ENCODE peak calls at places on chromosomes 12 and 14, in four cellular contexts. O is GM12878, T is HepG2, X is K562. C is an unnamed sample.

GRCh38 chr12:10082057-10082874 is 16.5 kb downstream of the CLEC1A start:
- DNase-seq in X (no peak), O (no peak), T (no peak), C (no peak)

GRCh38 chr14:53619625-53620324 is 336.9 kb downstream of the BMP4 start:
- DNase-seq in T (no peak), X (no peak), O (no peak), C (peak)

GRCh38 chr12:46268349-46268616 is 560 bp downstream of the SLC38A1 start:
- DNase-seq in O (no peak), X (no peak), T (no peak), C (peak)

GRCh38 chr12:16198884-16199283 is 78.6 kb downstream of the SLC15A5 start:
- DNase-seq in X (no peak), T (no peak), O (peak), C (no peak)

GRCh38 chr12:32290411-32290810 is 108.9 kb upstream of the FGD4 start:
- DNase-seq in X (no peak), O (no peak), T (no peak), C (peak)

GRCh38 chr12:95633049-95633545 is 81.8 kb upstream of the USP44 start:
- DNase-seq in X (no peak), T (peak), O (no peak), C (peak)

GRCh38 chr14:38120109-38120508 is 87.6 kb upstream of the SSTR1 start:
- DNase-seq in X (no peak), T (no peak), O (no peak), C (no peak)

GRCh38 chr14:105876158-105876557 is 349.8 kb downstream of the TMEM121 start:
- DNase-seq in O (no peak), T (no peak), X (no peak), C (no peak)

GRCh38 chr14:103007555-103007954 is 49.8 kb downstream of the CDC42BPB start:
- DNase-seq in T (no peak), X (no peak), O (no peak), C (no peak)

GRCh38 chr14:90491221-90491867 is 94.5 kb downstream of the CALM1 start:
- DNase-seq in O (no peak), X (peak), T (no peak), C (peak)

GRCh38 chr12:2251485-2252179 is 198.8 kb downstream of the CACNA1C start:
- DNase-seq in O (no peak), X (no peak), T (no peak), C (peak)

GRCh38 chr14:27392153-27392552 is 794.3 kb upstream of the NOVA1 start:
- DNase-seq in O (no peak), X (no peak), T (no peak), C (no peak)

GRCh38 chr14:97262336-97262735 is 465.2 kb downstream of the VRK1 start:
- DNase-seq in T (no peak), X (no peak), O (no peak), C (no peak)

GRCh38 chr12:19120795-19121194 is 8.7 kb upstream of the PLEKHA5 start:
- DNase-seq in O (no peak), X (no peak), T (no peak), C (peak)

GRCh38 chr14:95507701-95508103 is 8.7 kb downstream of the SYNE3 start:
- DNase-seq in X (no peak), T (no peak), O (no peak), C (peak)

GRCh38 chr12:89156862-89157262 is 195.4 kb downstream of the DUSP6 start:
- DNase-seq in O (no peak), X (no peak), T (no peak), C (peak)

GRCh38 chr12:89153341-89153740 is 199.0 kb downstream of the DUSP6 start:
- DNase-seq in X (no peak), O (no peak), T (no peak), C (no peak)

GRCh38 chr12:89156324-89156723 is 196.0 kb downstream of the DUSP6 start:
- DNase-seq in X (no peak), O (no peak), T (no peak), C (no peak)

GRCh38 chr12:89157413-89157812 is 194.9 kb downstream of the DUSP6 start:
- DNase-seq in T (peak), O (no peak), X (no peak), C (no peak)

DNA sequence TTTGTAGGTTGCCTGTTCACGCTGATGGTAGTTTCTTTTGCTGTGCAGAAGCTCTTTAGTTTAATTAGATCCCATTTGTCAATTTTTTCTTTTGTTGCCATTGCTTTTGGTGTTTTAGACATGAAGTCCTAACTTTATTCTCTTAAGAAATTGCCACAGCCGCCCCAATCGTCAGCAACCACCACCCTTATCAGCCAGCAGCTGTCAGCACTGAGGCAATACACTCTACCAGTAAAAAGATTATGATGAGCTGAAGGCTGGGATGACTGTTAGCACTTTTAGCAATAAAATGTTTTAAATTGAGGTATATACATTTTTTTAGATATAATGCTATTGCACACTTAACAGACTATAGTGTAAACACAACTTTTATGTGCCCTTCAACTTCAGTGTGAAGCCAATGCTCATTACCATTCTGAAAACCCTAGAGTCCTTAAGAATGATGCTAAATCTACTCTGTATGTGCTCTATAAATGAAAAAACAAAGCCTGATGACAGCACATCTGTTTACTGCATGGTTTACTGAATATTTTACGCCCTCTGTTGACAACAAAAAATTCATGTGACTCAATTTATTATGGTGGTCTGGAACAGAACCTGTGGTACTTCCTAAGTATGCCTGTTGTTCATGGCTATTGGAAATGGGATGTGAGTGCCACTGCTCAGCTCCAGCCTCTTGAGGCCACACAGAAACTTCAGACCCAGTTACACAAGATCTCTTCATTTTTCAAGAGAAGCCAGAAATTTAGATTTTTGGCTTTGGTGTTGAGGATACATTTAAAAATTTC is 197.4 kb downstream of the DUSP6 start:
- DNase-seq in X (no peak), T (no peak), O (no peak), C (peak)
- H3K9ac ChIP-seq in X (no peak), T (no peak), O (no peak), C (no peak)

GRCh38 chr12:121038861-121039654 is at the start of gene OASL:
- DNase-seq in O (peak), X (no peak), T (no peak), C (no peak)
- TF ChIP-seq BHLHE40 in O (no peak), X (no peak), T (no peak), C (no peak)

GRCh38 chr12:75337905-75338304 is 3.4 kb downstream of the GLIPR1L1 start:
- DNase-seq in O (no peak), T (no peak), X (no peak), C (no peak)

GRCh38 chr12:75329918-75330826 is at the start of gene CAPS2:
- DNase-seq in T (peak), O (no peak), X (peak), C (peak)

DNA sequence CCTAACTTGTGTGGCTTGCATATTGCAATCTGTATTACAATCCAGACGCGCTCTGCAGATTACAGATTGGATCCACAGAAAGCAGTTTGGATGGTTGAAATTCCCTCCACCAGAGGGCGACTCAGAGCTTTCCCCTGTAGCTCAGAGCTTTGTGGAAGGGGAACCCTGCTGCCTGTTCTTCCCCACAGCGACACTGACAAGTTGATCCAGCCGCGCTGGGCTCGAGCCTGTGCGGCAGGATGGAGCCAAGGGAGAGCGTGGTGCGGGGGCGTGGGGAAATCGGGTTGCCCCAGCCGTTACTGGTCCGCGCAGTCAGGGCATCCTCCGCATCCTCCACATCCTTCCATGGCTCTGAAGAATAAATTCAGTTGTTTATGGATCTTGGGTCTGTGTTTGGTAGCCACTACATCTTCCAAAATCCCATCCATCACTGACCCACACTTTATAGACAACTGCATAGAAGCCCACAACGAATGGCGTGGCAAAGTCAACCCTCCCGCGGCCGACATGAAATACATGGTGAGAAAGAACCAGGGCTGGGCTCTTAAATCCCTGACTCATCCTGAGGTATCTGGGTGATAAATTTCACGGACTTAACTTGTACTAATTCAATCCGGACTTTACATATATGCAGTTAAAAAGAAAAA is at the start of gene GLIPR1L1:
- DNase-seq in O (peak), T (peak), X (peak), C (peak)
- H3K9ac ChIP-seq in O (peak), T (no peak), X (no peak), C (peak)

GRCh38 chr12:127822743-127823433 is 444.1 kb upstream of the TMEM132C start:
- DNase-seq in X (no peak), O (no peak), T (no peak), C (no peak)

GRCh38 chr12:127819066-127819465 is 447.9 kb upstream of the TMEM132C start:
- DNase-seq in T (no peak), O (no peak), X (no peak), C (no peak)

GRCh38 chr12:127820846-127821245 is 446.1 kb upstream of the TMEM132C start:
- DNase-seq in T (no peak), X (no peak), O (no peak), C (no peak)

DNA sequence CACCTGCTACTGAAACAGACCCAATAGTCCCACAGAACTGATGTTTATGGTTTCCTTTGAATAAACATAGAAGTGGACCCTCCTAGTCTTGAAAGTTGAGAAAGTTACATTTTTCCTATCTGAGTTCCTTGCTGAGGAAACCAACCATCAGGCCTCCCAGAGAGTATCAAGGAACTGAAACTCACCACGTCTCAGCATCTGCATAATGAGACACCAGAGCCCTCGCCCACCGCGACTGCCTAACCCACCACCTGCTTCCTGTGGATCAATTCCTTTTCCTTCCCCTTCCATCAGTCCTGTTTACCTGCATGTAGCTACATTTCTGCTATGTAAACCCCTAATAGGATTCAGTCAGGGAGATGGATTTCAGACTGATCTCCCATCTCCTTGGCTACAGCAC is 443.2 kb upstream of the TMEM132C start:
- DNase-seq in X (no peak), T (no peak), O (no peak), C (no peak)
- TF ChIP-seq BHLHE40 in X (no peak), T (no peak), O (no peak), C (no peak)

GRCh38 chr14:55399912-55400311 is 11.7 kb downstream of the ATG14 start:
- DNase-seq in O (no peak), X (no peak), T (no peak), C (peak)

GRCh38 chr14:55399183-55399582 is 12.4 kb downstream of the ATG14 start:
- DNase-seq in X (no peak), O (no peak), T (no peak), C (no peak)

GRCh38 chr14:55404170-55404569 is 7.5 kb downstream of the ATG14 start:
- DNase-seq in T (no peak), O (no peak), X (no peak), C (no peak)

DNA sequence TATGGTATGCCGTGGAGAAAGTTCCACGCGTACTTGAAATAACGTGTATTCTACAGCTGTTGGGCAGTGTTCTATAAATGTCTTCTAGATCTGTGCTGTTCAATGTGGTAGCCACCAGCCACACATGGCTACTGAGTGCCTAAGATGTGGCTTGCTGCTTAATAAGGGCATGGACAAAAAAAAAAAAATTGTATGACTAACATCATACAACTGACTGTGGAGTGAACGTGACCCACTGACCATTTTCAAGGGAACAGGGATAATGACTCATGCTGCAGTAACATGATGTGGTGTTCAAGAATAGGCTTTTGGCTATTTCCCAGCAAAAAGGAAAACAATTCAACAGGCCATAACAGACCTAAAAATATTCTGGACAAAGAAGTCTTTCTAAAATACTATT is 13.0 kb downstream of the ATG14 start:
- DNase-seq in X (no peak), O (no peak), T (no peak), C (peak)
- H3K9ac ChIP-seq in X (no peak), O (no peak), T (no peak), C (no peak)

GRCh38 chr14:35632276-35633071 is 98.5 kb downstream of the INSM2 start:
- DNase-seq in O (no peak), T (no peak), X (no peak), C (peak)
- TF ChIP-seq BHLHE40 in O (no peak), T (no peak), X (no peak), C (peak)

C was measured in IMR-90.